ENCODE peak calls at places on chromosomes 11 and 22, in four cellular contexts. One of them, this sample, is unnamed.

GRCh38 chr22:25027959-25028840 is 75.7 kb downstream of the KIAA1671 start:
- DNase-seq in kidney: no peak
- DNase-seq in epithelial cell of esophagus: peak; percentile 48
- DNase-seq in nephron progenitor cell: peak; percentile 66
- DNase-seq in this sample: peak; percentile 77

GRCh38 chr11:121929581-121929980 is 186.4 kb downstream of the BLID start:
- DNase-seq in epithelial cell of esophagus: peak; percentile 36
- DNase-seq in kidney: no peak
- DNase-seq in nephron progenitor cell: peak; percentile 48
- DNase-seq in this sample: no peak

GRCh38 chr11:1760351-1761109 is 3.2 kb downstream of the CTSD start:
- DNase-seq in kidney: peak; percentile 99
- DNase-seq in nephron progenitor cell: no peak
- DNase-seq in epithelial cell of esophagus: no peak
- DNase-seq in this sample: peak; percentile 13

GRCh38 chr22:44956835-44957234 is 53.0 kb downstream of the PHF21B start:
- DNase-seq in kidney: no peak
- DNase-seq in epithelial cell of esophagus: no peak
- DNase-seq in nephron progenitor cell: peak; percentile 35
- DNase-seq in this sample: no peak

GRCh38 chr11:121671276-121672168 is 218.8 kb upstream of the SORL1-AS1 start:
- DNase-seq in epithelial cell of esophagus: no peak
- DNase-seq in nephron progenitor cell: no peak
- DNase-seq in kidney: no peak
- DNase-seq in this sample: no peak

GRCh38 chr22:45576273-45576625 is 73.6 kb downstream of the FBLN1 start:
- DNase-seq in kidney: peak; percentile 45
- DNase-seq in nephron progenitor cell: no peak
- DNase-seq in epithelial cell of esophagus: no peak
- DNase-seq in this sample: no peak

GRCh38 chr11:14078941-14079522 is 116.5 kb downstream of the SPON1 start:
- DNase-seq in kidney: no peak
- DNase-seq in epithelial cell of esophagus: no peak
- DNase-seq in nephron progenitor cell: no peak
- DNase-seq in this sample: no peak

GRCh38 chr11:86513138-86513537 is 138.5 kb downstream of the CCDC81 start:
- DNase-seq in kidney: no peak
- DNase-seq in nephron progenitor cell: no peak
- DNase-seq in epithelial cell of esophagus: no peak
- DNase-seq in this sample: no peak

GRCh38 chr11:1573077-1573846 is 1.2 kb upstream of the DUSP8 start:
- DNase-seq in kidney: peak; percentile 82
- DNase-seq in epithelial cell of esophagus: peak; percentile 41
- DNase-seq in nephron progenitor cell: no peak
- DNase-seq in this sample: no peak

GRCh38 chr11:46315783-46316563 is 31.3 kb upstream of the DGKZ start:
- DNase-seq in kidney: no peak
- DNase-seq in nephron progenitor cell: no peak
- DNase-seq in epithelial cell of esophagus: no peak
- DNase-seq in this sample: no peak

GRCh38 chr11:43913829-43914380 is 28.5 kb upstream of the C11orf96 start:
- DNase-seq in epithelial cell of esophagus: no peak
- DNase-seq in nephron progenitor cell: no peak
- DNase-seq in kidney: no peak
- DNase-seq in this sample: no peak

GRCh38 chr22:45454260-45454659 is 40.8 kb downstream of the RIBC2 start:
- DNase-seq in kidney: no peak
- DNase-seq in epithelial cell of esophagus: no peak
- DNase-seq in nephron progenitor cell: no peak
- DNase-seq in this sample: no peak

GRCh38 chr22:46000081-46001027 is 23.4 kb upstream of the WNT7B start:
- DNase-seq in nephron progenitor cell: no peak
- DNase-seq in kidney: peak; percentile 61
- DNase-seq in epithelial cell of esophagus: no peak
- DNase-seq in this sample: no peak

GRCh38 chr22:49365191-49365837 is 462.4 kb downstream of the BRD1 start:
- DNase-seq in kidney: peak; percentile 43
- DNase-seq in nephron progenitor cell: no peak
- DNase-seq in epithelial cell of esophagus: no peak
- DNase-seq in this sample: no peak

GRCh38 chr22:36425977-36426523 is 38.3 kb upstream of the MYH9 start:
- DNase-seq in kidney: peak; percentile 91
- DNase-seq in epithelial cell of esophagus: no peak
- DNase-seq in nephron progenitor cell: peak; percentile 71
- DNase-seq in this sample: peak; percentile 80

GRCh38 chr11:17371614-17372013 is 16.8 kb downstream of the KCNJ11 start:
- DNase-seq in epithelial cell of esophagus: peak; percentile 58
- DNase-seq in kidney: no peak
- DNase-seq in nephron progenitor cell: no peak
- DNase-seq in this sample: no peak

GRCh38 chr11:44066732-44067131 is 662 bp downstream of the ACCS start:
- DNase-seq in nephron progenitor cell: no peak
- DNase-seq in epithelial cell of esophagus: peak; percentile 79
- DNase-seq in kidney: no peak
- DNase-seq in this sample: no peak

GRCh38 chr11:45025716-45026492 is 75.2 kb upstream of the TP53I11 start:
- DNase-seq in nephron progenitor cell: no peak
- DNase-seq in epithelial cell of esophagus: no peak
- DNase-seq in kidney: peak; percentile 77
- DNase-seq in this sample: peak; percentile 42

GRCh38 chr11:65424200-65425104 is 1.9 kb downstream of the NEAT1 start:
- DNase-seq in kidney: peak; percentile 83
- DNase-seq in epithelial cell of esophagus: peak; percentile 44
- DNase-seq in nephron progenitor cell: no peak
- DNase-seq in this sample: no peak

GRCh38 chr11:113176561-113176960 is 137.8 kb upstream of the TTC12 start:
- DNase-seq in epithelial cell of esophagus: no peak
- DNase-seq in kidney: no peak
- DNase-seq in nephron progenitor cell: no peak
- DNase-seq in this sample: no peak

GRCh38 chr22:44603774-44604173 is 98.2 kb upstream of the PRR5 start:
- DNase-seq in epithelial cell of esophagus: no peak
- DNase-seq in kidney: no peak
- DNase-seq in nephron progenitor cell: no peak
- DNase-seq in this sample: no peak

GRCh38 chr22:39259698-39260097 is 14.9 kb upstream of the PDGFB start:
- DNase-seq in nephron progenitor cell: no peak
- DNase-seq in kidney: no peak
- DNase-seq in epithelial cell of esophagus: no peak
- DNase-seq in this sample: no peak

GRCh38 chr11:15929371-15929801 is 427.0 kb downstream of the SOX6 start:
- DNase-seq in nephron progenitor cell: no peak
- DNase-seq in epithelial cell of esophagus: no peak
- DNase-seq in kidney: no peak
- DNase-seq in this sample: no peak

GRCh38 chr11:68503281-68503687 is 42.7 kb downstream of the PPP6R3 start:
- DNase-seq in kidney: no peak
- DNase-seq in nephron progenitor cell: no peak
- DNase-seq in epithelial cell of esophagus: no peak
- DNase-seq in this sample: no peak

GRCh38 chr11:57456960-57457642 is 3.2 kb upstream of the RTN4RL2 start:
- DNase-seq in kidney: peak; percentile 95
- DNase-seq in nephron progenitor cell: peak; percentile 94
- DNase-seq in epithelial cell of esophagus: peak; percentile 71
- DNase-seq in this sample: peak; percentile 93

GRCh38 chr22:42651134-42651533 is 1.9 kb upstream of the CYB5R3 start:
- DNase-seq in kidney: no peak
- DNase-seq in nephron progenitor cell: no peak
- DNase-seq in epithelial cell of esophagus: peak; percentile 79
- DNase-seq in this sample: no peak

GRCh38 chr11:59556883-59557205 is 45.5 kb downstream of the OR4D9 start:
- DNase-seq in nephron progenitor cell: no peak
- DNase-seq in epithelial cell of esophagus: peak; percentile 48
- DNase-seq in kidney: no peak
- DNase-seq in this sample: no peak

GRCh38 chr11:41849250-41849649 is 389.8 kb upstream of the LRRC4C start:
- DNase-seq in kidney: no peak
- DNase-seq in epithelial cell of esophagus: no peak
- DNase-seq in nephron progenitor cell: no peak
- DNase-seq in this sample: no peak

GRCh38 chr22:42064629-42065028 is 6.0 kb downstream of the NAGA start:
- DNase-seq in nephron progenitor cell: no peak
- DNase-seq in kidney: peak; percentile 3
- DNase-seq in epithelial cell of esophagus: no peak
- DNase-seq in this sample: no peak

GRCh38 chr11:69867076-69868002 is 48.1 kb upstream of the FGF3 start:
- DNase-seq in nephron progenitor cell: no peak
- DNase-seq in kidney: peak; percentile 66
- DNase-seq in epithelial cell of esophagus: no peak
- DNase-seq in this sample: no peak

GRCh38 chr22:18000441-18001039 is 23.8 kb downstream of the MICAL3 start:
- DNase-seq in epithelial cell of esophagus: no peak
- DNase-seq in kidney: peak; percentile 81
- DNase-seq in nephron progenitor cell: peak; percentile 45
- DNase-seq in this sample: peak; percentile 40

GRCh38 chr22:30250713-30251267 is 4.2 kb upstream of the LIF start:
- DNase-seq in epithelial cell of esophagus: peak; percentile 80
- DNase-seq in kidney: peak; percentile 88
- DNase-seq in nephron progenitor cell: no peak
- DNase-seq in this sample: no peak

GRCh38 chr11:26632691-26633159 is 60.7 kb upstream of the MUC15 start:
- DNase-seq in nephron progenitor cell: no peak
- DNase-seq in kidney: no peak
- DNase-seq in epithelial cell of esophagus: no peak
- DNase-seq in this sample: no peak

GRCh38 chr11:79206951-79207350 is 233.9 kb downstream of the TENM4 start:
- DNase-seq in epithelial cell of esophagus: no peak
- DNase-seq in nephron progenitor cell: peak; percentile 10
- DNase-seq in kidney: no peak
- DNase-seq in this sample: no peak

GRCh38 chr11:79205786-79206185 is 235.0 kb downstream of the TENM4 start:
- DNase-seq in kidney: no peak
- DNase-seq in nephron progenitor cell: no peak
- DNase-seq in epithelial cell of esophagus: no peak
- DNase-seq in this sample: no peak

GRCh38 chr11:79209540-79210266 is 231.1 kb downstream of the TENM4 start:
- DNase-seq in kidney: no peak
- DNase-seq in epithelial cell of esophagus: no peak
- DNase-seq in nephron progenitor cell: no peak
- DNase-seq in this sample: no peak

GRCh38 chr11:79212711-79213110 is 228.1 kb downstream of the TENM4 start:
- DNase-seq in epithelial cell of esophagus: no peak
- DNase-seq in kidney: peak; percentile 77
- DNase-seq in nephron progenitor cell: peak; percentile 48
- DNase-seq in this sample: peak; percentile 21

DNA sequence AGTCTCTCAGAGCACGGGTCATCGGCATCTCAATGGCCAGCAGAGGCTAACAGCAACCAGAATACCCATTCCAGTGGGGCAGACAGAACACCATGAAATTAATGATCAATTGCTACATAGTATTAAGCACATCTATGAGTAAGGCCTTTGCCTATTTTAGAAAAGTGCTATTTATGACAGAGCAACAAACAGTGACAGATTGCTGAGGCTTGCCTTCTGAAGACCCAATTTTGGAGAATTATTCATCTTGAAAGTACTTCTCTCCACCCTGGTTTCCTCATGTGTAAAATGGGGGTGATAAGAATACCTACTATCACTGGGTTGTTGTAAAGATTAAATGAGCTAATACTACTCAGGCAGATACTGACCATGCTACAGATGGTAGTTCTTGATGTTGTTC is 232.7 kb downstream of the TENM4 start:
- DNase-seq in kidney: no peak
- DNase-seq in epithelial cell of esophagus: no peak
- DNase-seq in nephron progenitor cell: no peak
- DNase-seq in this sample: no peak
- TF ChIP-seq CTCF in kidney: no peak
- TF ChIP-seq CTCF in epithelial cell of esophagus: no peak
- TF ChIP-seq CTCF in nephron progenitor cell: no peak
- TF ChIP-seq CTCF in this sample: no peak

DNA sequence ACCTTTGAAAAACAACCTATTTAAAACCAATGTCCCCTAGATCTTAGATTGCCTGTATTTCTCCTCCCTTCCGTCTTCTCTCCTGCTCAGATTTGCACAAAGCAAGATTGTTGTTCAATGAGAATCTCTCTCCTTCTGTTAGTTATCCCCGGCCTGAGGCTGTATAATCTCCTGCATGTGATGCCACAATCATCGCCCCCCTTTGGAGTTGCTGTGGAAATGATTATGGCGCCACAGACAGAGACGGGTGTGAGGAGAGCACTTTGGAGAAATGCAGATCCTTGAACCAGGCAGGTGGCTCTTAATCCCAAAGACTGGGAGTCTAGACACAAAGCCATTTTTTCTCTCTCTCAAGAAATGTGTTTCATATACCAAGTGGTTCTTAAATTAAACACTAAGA is 941.3 kb downstream of the OPCML start:
- DNase-seq in kidney: no peak
- DNase-seq in nephron progenitor cell: no peak
- DNase-seq in epithelial cell of esophagus: no peak
- DNase-seq in this sample: no peak
- TF ChIP-seq CTCF in kidney: no peak
- TF ChIP-seq CTCF in nephron progenitor cell: no peak
- TF ChIP-seq CTCF in epithelial cell of esophagus: no peak
- TF ChIP-seq CTCF in this sample: no peak

GRCh38 chr11:63564785-63565350 is 1.7 kb upstream of the PLAAT2 start:
- DNase-seq in epithelial cell of esophagus: peak; percentile 85
- DNase-seq in nephron progenitor cell: no peak
- DNase-seq in kidney: no peak
- DNase-seq in this sample: no peak
- TF ChIP-seq CTCF in epithelial cell of esophagus: peak; percentile 6
- TF ChIP-seq CTCF in nephron progenitor cell: no peak
- TF ChIP-seq CTCF in kidney: no peak
- TF ChIP-seq CTCF in this sample: no peak

GRCh38 chr11:72548481-72548880 is 114.2 kb upstream of the CLPB start:
- DNase-seq in epithelial cell of esophagus: no peak
- DNase-seq in nephron progenitor cell: no peak
- DNase-seq in kidney: no peak
- DNase-seq in this sample: no peak
- TF ChIP-seq CTCF in epithelial cell of esophagus: no peak
- TF ChIP-seq CTCF in nephron progenitor cell: no peak
- TF ChIP-seq CTCF in kidney: no peak
- TF ChIP-seq CTCF in this sample: no peak

This sample was measured in glutamatergic neuron.